ENCODE peak calls at places on chromosomes 5 and 9, in six cellular contexts. One of them, this sample, is unnamed.

GRCh38 chr9:131361202-131361833 is 32.6 kb upstream of the PRRC2B start:
- DNase-seq in neuronal stem cell: no peak
- DNase-seq in OCI-LY7: no peak
- DNase-seq in mammary epithelial cell: peak; percentile 65
- DNase-seq in fibroblast of lung: no peak
- DNase-seq in K562: peak; percentile 43
- DNase-seq in this sample: no peak

GRCh38 chr9:22170162-22170932 is 161.2 kb upstream of the CDKN2B start:
- DNase-seq in neuronal stem cell: no peak
- DNase-seq in mammary epithelial cell: peak; percentile 68
- DNase-seq in OCI-LY7: no peak
- DNase-seq in fibroblast of lung: peak; percentile 94
- DNase-seq in K562: no peak
- DNase-seq in this sample: peak; percentile 47

GRCh38 chr5:111530298-111530740 is 18.0 kb upstream of the STARD4 start:
- DNase-seq in OCI-LY7: peak; percentile 75
- DNase-seq in fibroblast of lung: no peak
- DNase-seq in mammary epithelial cell: peak; percentile 40
- DNase-seq in neuronal stem cell: no peak
- DNase-seq in K562: peak; percentile 91
- DNase-seq in this sample: peak; percentile 83

GRCh38 chr9:93417538-93417937 is 33.9 kb upstream of the FAM120A start:
- DNase-seq in neuronal stem cell: no peak
- DNase-seq in fibroblast of lung: no peak
- DNase-seq in OCI-LY7: no peak
- DNase-seq in K562: no peak
- DNase-seq in mammary epithelial cell: no peak
- DNase-seq in this sample: no peak

GRCh38 chr5:110258460-110258859 is 468.0 kb downstream of the TMEM232 start:
- DNase-seq in neuronal stem cell: peak; percentile 65
- DNase-seq in K562: no peak
- DNase-seq in mammary epithelial cell: peak; percentile 44
- DNase-seq in fibroblast of lung: peak; percentile 27
- DNase-seq in OCI-LY7: no peak
- DNase-seq in this sample: no peak

GRCh38 chr5:131242728-131243255 is 21.1 kb upstream of the CDC42SE2 start:
- DNase-seq in neuronal stem cell: no peak
- DNase-seq in fibroblast of lung: peak; percentile 89
- DNase-seq in K562: no peak
- DNase-seq in mammary epithelial cell: peak; percentile 73
- DNase-seq in OCI-LY7: no peak
- DNase-seq in this sample: peak; percentile 75

GRCh38 chr5:136016945-136017530 is 11.8 kb upstream of the TGFBI start:
- DNase-seq in K562: no peak
- DNase-seq in neuronal stem cell: no peak
- DNase-seq in OCI-LY7: no peak
- DNase-seq in mammary epithelial cell: peak; percentile 97
- DNase-seq in fibroblast of lung: peak; percentile 85
- DNase-seq in this sample: peak; percentile 66

GRCh38 chr9:86256653-86257052 is 2.8 kb downstream of the C9orf153 start:
- DNase-seq in mammary epithelial cell: no peak
- DNase-seq in OCI-LY7: no peak
- DNase-seq in fibroblast of lung: no peak
- DNase-seq in K562: no peak
- DNase-seq in neuronal stem cell: no peak
- DNase-seq in this sample: no peak

GRCh38 chr5:102119252-102119651 is 176.8 kb downstream of the SLCO4C1 start:
- DNase-seq in K562: no peak
- DNase-seq in mammary epithelial cell: no peak
- DNase-seq in neuronal stem cell: no peak
- DNase-seq in fibroblast of lung: no peak
- DNase-seq in OCI-LY7: no peak
- DNase-seq in this sample: no peak

GRCh38 chr5:169956756-169957155 is 23.5 kb downstream of the INSYN2B start:
- DNase-seq in fibroblast of lung: no peak
- DNase-seq in mammary epithelial cell: peak; percentile 84
- DNase-seq in neuronal stem cell: no peak
- DNase-seq in K562: no peak
- DNase-seq in OCI-LY7: no peak
- DNase-seq in this sample: no peak

DNA sequence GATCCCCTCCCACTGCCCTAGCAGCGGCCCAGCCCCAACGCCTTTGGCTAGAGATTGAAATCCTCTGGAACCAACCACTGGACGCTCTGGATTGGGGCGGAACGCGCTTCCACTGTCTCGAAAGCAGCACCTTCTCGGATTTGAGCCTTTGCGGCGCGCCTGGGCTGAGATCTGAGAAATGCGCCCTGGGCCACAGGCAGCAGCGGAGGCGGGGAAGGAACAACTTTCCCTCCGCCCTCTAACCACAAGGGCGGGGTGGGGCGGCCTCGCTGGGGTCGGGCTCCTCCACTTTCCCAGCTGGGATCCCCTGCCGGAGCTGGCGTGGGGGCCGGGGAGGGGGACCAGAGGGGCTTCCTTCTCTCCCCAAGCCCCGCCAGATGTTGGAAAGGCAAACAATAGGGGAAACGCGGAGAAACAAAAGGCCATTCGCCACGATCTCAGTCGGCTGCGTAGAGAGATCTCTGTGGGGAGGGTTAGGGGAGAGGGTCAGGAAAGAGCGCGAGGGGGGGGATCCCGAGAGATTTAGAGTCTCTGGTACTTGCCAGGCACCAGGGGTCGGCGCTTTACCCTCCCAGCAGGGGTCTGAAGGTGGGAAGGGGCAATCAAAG is 1.2 kb downstream of the MOB3B start:
- DNase-seq in K562: peak; percentile 74
- DNase-seq in neuronal stem cell: peak; percentile 69
- DNase-seq in mammary epithelial cell: peak; percentile 91
- DNase-seq in OCI-LY7: no peak
- DNase-seq in fibroblast of lung: peak; percentile 59
- DNase-seq in this sample: peak; percentile 78
- H2AFZ ChIP-seq in K562: no peak overlapping the region
- H2AFZ ChIP-seq in neuronal stem cell: peak overlapping the region; percentile 93
- H2AFZ ChIP-seq in mammary epithelial cell: peak overlapping the region; percentile 87
- H2AFZ ChIP-seq in OCI-LY7: no peak overlapping the region
- H2AFZ ChIP-seq in fibroblast of lung: peak overlapping the region; percentile 57
- H2AFZ ChIP-seq in this sample: peak overlapping the region; percentile 57

DNA sequence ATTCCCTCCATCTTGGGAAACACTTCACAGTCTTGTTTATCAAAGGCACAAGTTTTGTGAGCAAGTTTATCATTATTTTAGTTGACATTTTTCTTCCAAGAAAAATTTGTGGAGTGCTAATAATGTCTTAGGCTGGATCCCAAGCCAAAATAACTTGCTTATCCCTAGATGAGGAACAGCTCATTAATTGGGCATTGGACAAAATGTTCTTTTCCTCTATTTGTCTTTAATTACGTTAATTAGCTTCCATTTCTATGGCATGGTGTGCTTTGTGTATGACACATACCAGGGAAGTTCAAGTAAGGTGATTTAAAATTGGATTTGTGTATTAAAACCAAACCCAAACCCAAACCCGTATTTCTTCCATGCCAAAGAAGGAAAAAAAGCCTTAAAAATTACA is 379.5 kb downstream of the SH3GL2 start:
- DNase-seq in fibroblast of lung: no peak
- DNase-seq in OCI-LY7: no peak
- DNase-seq in mammary epithelial cell: no peak
- DNase-seq in neuronal stem cell: no peak
- DNase-seq in K562: no peak
- DNase-seq in this sample: no peak
- H3K4me3 ChIP-seq in fibroblast of lung: no peak overlapping the region
- H3K4me3 ChIP-seq in OCI-LY7: no peak overlapping the region
- H3K4me3 ChIP-seq in mammary epithelial cell: no peak overlapping the region
- H3K4me3 ChIP-seq in neuronal stem cell: no peak overlapping the region
- H3K4me3 ChIP-seq in K562: no peak overlapping the region
- H3K4me3 ChIP-seq in this sample: no peak overlapping the region

GRCh38 chr5:10712574-10713366 is 48.3 kb downstream of the DAP start:
- DNase-seq in K562: no peak
- DNase-seq in OCI-LY7: no peak
- DNase-seq in mammary epithelial cell: no peak
- DNase-seq in fibroblast of lung: no peak
- DNase-seq in neuronal stem cell: no peak
- DNase-seq in this sample: no peak
- H3K4me1 ChIP-seq in K562: peaks cover 24% of the 10 kb centered on the region
- H3K4me1 ChIP-seq in OCI-LY7: no peaks in the 10 kb centered on the region
- H3K4me1 ChIP-seq in mammary epithelial cell: no peaks in the 10 kb centered on the region
- H3K4me1 ChIP-seq in fibroblast of lung: peaks cover 4% of the 10 kb centered on the region
- H3K4me1 ChIP-seq in neuronal stem cell: no peaks in the 10 kb centered on the region
- H3K4me1 ChIP-seq in this sample: peaks cover 6% of the 10 kb centered on the region

GRCh38 chr5:147626494-147626893 is 116.6 kb upstream of the DPYSL3 start:
- DNase-seq in OCI-LY7: no peak
- DNase-seq in K562: peak; percentile 5
- DNase-seq in neuronal stem cell: no peak
- DNase-seq in mammary epithelial cell: no peak
- DNase-seq in fibroblast of lung: no peak
- DNase-seq in this sample: no peak
- H2AFZ ChIP-seq in OCI-LY7: no peak overlapping the region
- H2AFZ ChIP-seq in K562: no peak overlapping the region
- H2AFZ ChIP-seq in neuronal stem cell: no peak overlapping the region
- H2AFZ ChIP-seq in mammary epithelial cell: no peak overlapping the region
- H2AFZ ChIP-seq in fibroblast of lung: no peak overlapping the region
- H2AFZ ChIP-seq in this sample: no peak overlapping the region